ENCODE peak calls at places on chromosomes 2 and 18, in seven cellular contexts. One of them, this sample, is unnamed.

GRCh38 chr18:2890606-2891005 is 43.8 kb downstream of the EMILIN2 start:
- DNase-seq in H1: no peak
- DNase-seq in SK-N-SH: no peak
- DNase-seq in K562: no peak
- DNase-seq in HepG2: no peak
- DNase-seq in GM12878: no peak
- DNase-seq in GM12891: no peak
- DNase-seq in this sample: no peak

GRCh38 chr2:100692906-100693305 is 127.0 kb upstream of the NPAS2 start:
- DNase-seq in SK-N-SH: no peak
- DNase-seq in GM12891: no peak
- DNase-seq in HepG2: no peak
- DNase-seq in H1: peak; percentile 2
- DNase-seq in GM12878: no peak
- DNase-seq in K562: no peak
- DNase-seq in this sample: no peak

GRCh38 chr2:240060977-240061591 is 7.8 kb upstream of the OR6B3 start:
- DNase-seq in K562: peak; percentile 17
- DNase-seq in SK-N-SH: peak; percentile 63
- DNase-seq in H1: no peak
- DNase-seq in HepG2: peak; percentile 57
- DNase-seq in GM12878: no peak
- DNase-seq in GM12891: no peak
- DNase-seq in this sample: no peak

GRCh38 chr2:148982282-148982681 is 56.2 kb upstream of the LYPD6B start:
- DNase-seq in H1: no peak
- DNase-seq in HepG2: no peak
- DNase-seq in SK-N-SH: no peak
- DNase-seq in GM12891: no peak
- DNase-seq in GM12878: no peak
- DNase-seq in K562: no peak
- DNase-seq in this sample: no peak

GRCh38 chr2:43023791-43024514 is 202.5 kb downstream of the ZFP36L2 start:
- DNase-seq in SK-N-SH: no peak
- DNase-seq in K562: no peak
- DNase-seq in GM12891: no peak
- DNase-seq in HepG2: no peak
- DNase-seq in GM12878: no peak
- DNase-seq in H1: no peak
- DNase-seq in this sample: no peak

GRCh38 chr18:1691860-1692259 is 787.2 kb downstream of the ADCYAP1 start:
- DNase-seq in GM12891: no peak
- DNase-seq in H1: no peak
- DNase-seq in GM12878: no peak
- DNase-seq in SK-N-SH: no peak
- DNase-seq in K562: no peak
- DNase-seq in HepG2: no peak
- DNase-seq in this sample: no peak

GRCh38 chr18:49728542-49728941 is 84.8 kb downstream of the ACAA2 start:
- DNase-seq in GM12878: no peak
- DNase-seq in H1: peak; percentile 90
- DNase-seq in K562: peak; percentile 42
- DNase-seq in GM12891: peak; percentile 36
- DNase-seq in SK-N-SH: peak; percentile 48
- DNase-seq in HepG2: peak; percentile 35
- DNase-seq in this sample: peak; percentile 40

GRCh38 chr2:62038980-62039771 is 133.7 kb downstream of the COMMD1 start:
- DNase-seq in GM12878: peak; percentile 98
- DNase-seq in SK-N-SH: no peak
- DNase-seq in K562: no peak
- DNase-seq in GM12891: peak; percentile 55
- DNase-seq in HepG2: no peak
- DNase-seq in H1: no peak
- DNase-seq in this sample: peak; percentile 41

GRCh38 chr2:12610314-12610713 is 106.4 kb upstream of the TRIB2 start:
- DNase-seq in GM12891: no peak
- DNase-seq in HepG2: no peak
- DNase-seq in H1: no peak
- DNase-seq in SK-N-SH: no peak
- DNase-seq in GM12878: no peak
- DNase-seq in K562: no peak
- DNase-seq in this sample: no peak

GRCh38 chr2:46388873-46389272 is 90.5 kb upstream of the TMEM247 start:
- DNase-seq in K562: no peak
- DNase-seq in H1: no peak
- DNase-seq in GM12891: no peak
- DNase-seq in SK-N-SH: no peak
- DNase-seq in HepG2: no peak
- DNase-seq in GM12878: no peak
- DNase-seq in this sample: no peak

GRCh38 chr2:57278451-57278850 is 768.2 kb upstream of the VRK2 start:
- DNase-seq in GM12891: no peak
- DNase-seq in K562: no peak
- DNase-seq in GM12878: no peak
- DNase-seq in H1: no peak
- DNase-seq in HepG2: no peak
- DNase-seq in SK-N-SH: no peak
- DNase-seq in this sample: no peak

GRCh38 chr2:11097038-11097720 is 58.1 kb upstream of the SLC66A3 start:
- DNase-seq in K562: no peak
- DNase-seq in SK-N-SH: no peak
- DNase-seq in HepG2: no peak
- DNase-seq in GM12891: no peak
- DNase-seq in H1: no peak
- DNase-seq in GM12878: no peak
- DNase-seq in this sample: no peak

GRCh38 chr2:218400930-218401833 is 1.5 kb downstream of the CTDSP1 start:
- DNase-seq in GM12878: no peak
- DNase-seq in K562: peak; percentile 47
- DNase-seq in GM12891: no peak
- DNase-seq in HepG2: peak; percentile 95
- DNase-seq in SK-N-SH: peak; percentile 76
- DNase-seq in H1: no peak
- DNase-seq in this sample: no peak

GRCh38 chr2:204497855-204498254 is 47.4 kb upstream of the PARD3B start:
- DNase-seq in GM12878: no peak
- DNase-seq in K562: no peak
- DNase-seq in SK-N-SH: no peak
- DNase-seq in HepG2: no peak
- DNase-seq in GM12891: no peak
- DNase-seq in H1: no peak
- DNase-seq in this sample: no peak

GRCh38 chr2:172518995-172519394 is 36.9 kb upstream of the PDK1 start:
- DNase-seq in K562: no peak
- DNase-seq in GM12878: no peak
- DNase-seq in H1: no peak
- DNase-seq in GM12891: no peak
- DNase-seq in SK-N-SH: no peak
- DNase-seq in HepG2: no peak
- DNase-seq in this sample: no peak

GRCh38 chr2:9497017-9497416 is 22.7 kb downstream of the IAH1 start:
- DNase-seq in GM12891: no peak
- DNase-seq in K562: no peak
- DNase-seq in H1: no peak
- DNase-seq in GM12878: no peak
- DNase-seq in SK-N-SH: no peak
- DNase-seq in HepG2: no peak
- DNase-seq in this sample: no peak

GRCh38 chr2:123502926-123503325 is 522.2 kb upstream of the CNTNAP5 start:
- DNase-seq in SK-N-SH: no peak
- DNase-seq in GM12878: no peak
- DNase-seq in GM12891: no peak
- DNase-seq in H1: no peak
- DNase-seq in HepG2: no peak
- DNase-seq in K562: no peak
- DNase-seq in this sample: no peak

GRCh38 chr18:76708727-76709353 is 113.5 kb upstream of the ZNF236 start:
- DNase-seq in HepG2: no peak
- DNase-seq in H1: no peak
- DNase-seq in SK-N-SH: no peak
- DNase-seq in GM12878: no peak
- DNase-seq in K562: no peak
- DNase-seq in GM12891: no peak
- DNase-seq in this sample: no peak

GRCh38 chr2:120749506-120750431 is 14.1 kb downstream of the GLI2 start:
- DNase-seq in GM12878: no peak
- DNase-seq in GM12891: no peak
- DNase-seq in K562: no peak
- DNase-seq in SK-N-SH: no peak
- DNase-seq in H1: peak; percentile 52
- DNase-seq in HepG2: no peak
- DNase-seq in this sample: no peak

GRCh38 chr2:95314964-95315611 is 17.9 kb downstream of the KCNIP3 start:
- DNase-seq in H1: peak; percentile 72
- DNase-seq in HepG2: peak; percentile 36
- DNase-seq in SK-N-SH: peak; percentile 85
- DNase-seq in GM12878: no peak
- DNase-seq in K562: peak; percentile 44
- DNase-seq in GM12891: peak; percentile 56
- DNase-seq in this sample: no peak

DNA sequence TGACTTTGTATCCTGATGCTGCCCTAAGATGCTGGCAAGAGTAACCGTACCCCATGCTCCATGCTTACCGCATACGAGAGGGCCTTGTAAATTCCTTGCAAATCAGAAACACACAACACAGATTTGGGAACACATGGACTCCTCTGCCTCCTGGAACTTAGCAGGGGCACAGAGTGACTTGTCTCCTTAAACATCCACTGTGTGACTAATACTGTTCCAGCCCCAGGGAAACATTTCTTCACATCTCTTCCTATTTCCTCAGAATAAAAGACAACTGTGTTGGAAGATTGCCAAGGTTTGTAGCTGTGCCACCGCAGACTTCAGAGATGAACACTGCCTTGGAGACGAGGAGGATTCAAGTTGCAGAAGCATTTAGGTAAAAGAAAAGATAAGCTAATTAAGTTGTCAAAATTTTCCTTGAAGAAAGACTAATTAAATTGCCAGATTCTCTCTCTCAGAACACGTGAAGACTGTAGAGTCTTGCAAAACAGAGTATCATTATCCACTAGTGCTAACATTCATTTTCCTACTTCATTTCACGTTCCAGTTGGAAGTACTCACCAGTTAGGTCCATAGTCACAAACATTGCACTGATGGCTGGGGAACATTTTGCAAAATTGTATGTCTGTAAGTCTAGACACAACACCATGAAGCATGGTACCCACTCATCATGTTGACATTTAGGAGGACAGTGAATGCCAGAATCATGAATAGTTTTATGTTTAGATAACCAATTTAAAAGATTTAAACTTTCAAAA is 188.8 kb downstream of the TSN start:
- DNase-seq in K562: no peak
- DNase-seq in H1: no peak
- DNase-seq in GM12891: no peak
- DNase-seq in GM12878: no peak
- DNase-seq in SK-N-SH: no peak
- DNase-seq in HepG2: no peak
- DNase-seq in this sample: no peak
- TF ChIP-seq TAF1 in K562: no peak
- TF ChIP-seq TAF1 in H1: no peak
- TF ChIP-seq TAF1 in GM12891: no peak
- TF ChIP-seq TAF1 in GM12878: no peak
- TF ChIP-seq TAF1 in SK-N-SH: no peak
- TF ChIP-seq TAF1 in HepG2: no peak
- TF ChIP-seq TAF1 in this sample: no peak

GRCh38 chr2:207473203-207473865 is 56.4 kb upstream of the CREB1 start:
- DNase-seq in SK-N-SH: peak; percentile 51
- DNase-seq in K562: no peak
- DNase-seq in GM12891: no peak
- DNase-seq in HepG2: peak; percentile 30
- DNase-seq in GM12878: peak; percentile 30
- DNase-seq in H1: no peak
- DNase-seq in this sample: no peak
- TF ChIP-seq POLR2AphosphoS5 in SK-N-SH: no peak
- TF ChIP-seq POLR2AphosphoS5 in K562: no peak
- TF ChIP-seq POLR2AphosphoS5 in GM12891: no peak
- TF ChIP-seq POLR2AphosphoS5 in HepG2: no peak
- TF ChIP-seq POLR2AphosphoS5 in GM12878: no peak
- TF ChIP-seq POLR2AphosphoS5 in H1: no peak
- TF ChIP-seq POLR2AphosphoS5 in this sample: no peak

DNA sequence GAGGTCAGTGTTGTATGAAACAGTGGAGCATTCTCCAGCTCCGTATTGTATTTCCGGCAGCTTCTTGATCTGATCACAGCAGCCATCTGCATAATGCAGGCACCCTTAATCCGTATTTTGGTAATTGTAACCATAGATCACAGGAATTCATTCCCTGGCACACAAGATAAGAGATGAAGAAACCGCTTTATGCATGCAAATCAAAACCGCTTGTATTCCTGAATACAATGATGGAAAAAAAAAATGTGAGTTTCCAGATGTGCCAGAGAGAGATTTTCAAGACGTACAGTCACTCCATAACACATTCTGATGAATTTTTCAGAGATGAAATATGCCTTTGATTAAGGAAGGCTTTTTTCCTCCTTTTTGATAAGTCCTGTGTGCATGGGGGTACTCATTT is 221.4 kb downstream of the ACKR3 start:
- DNase-seq in H1: no peak
- DNase-seq in GM12891: no peak
- DNase-seq in SK-N-SH: peak; percentile 46
- DNase-seq in GM12878: no peak
- DNase-seq in HepG2: no peak
- DNase-seq in K562: no peak
- DNase-seq in this sample: no peak
- TF ChIP-seq TAF1 in H1: no peak
- TF ChIP-seq TAF1 in GM12891: no peak
- TF ChIP-seq TAF1 in SK-N-SH: no peak
- TF ChIP-seq TAF1 in GM12878: no peak
- TF ChIP-seq TAF1 in HepG2: no peak
- TF ChIP-seq TAF1 in K562: no peak
- TF ChIP-seq TAF1 in this sample: no peak

DNA sequence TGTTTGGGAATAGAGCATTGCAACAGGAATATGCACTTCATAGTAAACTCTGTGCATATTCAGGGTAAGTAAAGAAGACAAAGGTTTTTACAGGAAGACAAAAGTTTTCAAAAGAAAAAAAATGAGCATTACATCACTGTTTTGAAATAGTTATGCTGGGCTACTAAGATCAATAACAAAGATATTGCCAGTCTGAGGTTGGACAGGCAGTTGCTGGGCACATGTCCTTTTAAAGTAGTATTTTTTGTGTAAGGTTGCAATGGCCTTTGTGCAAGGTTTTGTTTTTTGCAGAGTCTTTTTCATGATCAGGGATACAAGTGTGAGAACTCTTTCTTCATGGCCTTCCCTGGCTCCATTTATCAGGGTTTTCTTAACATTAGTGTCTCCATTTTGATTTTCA is 16.2 kb downstream of the IL1B start:
- DNase-seq in SK-N-SH: no peak
- DNase-seq in H1: no peak
- DNase-seq in GM12878: no peak
- DNase-seq in GM12891: no peak
- DNase-seq in HepG2: no peak
- DNase-seq in K562: no peak
- DNase-seq in this sample: no peak
- TF ChIP-seq POLR2AphosphoS5 in SK-N-SH: no peak
- TF ChIP-seq POLR2AphosphoS5 in H1: no peak
- TF ChIP-seq POLR2AphosphoS5 in GM12878: no peak
- TF ChIP-seq POLR2AphosphoS5 in GM12891: no peak
- TF ChIP-seq POLR2AphosphoS5 in HepG2: no peak
- TF ChIP-seq POLR2AphosphoS5 in K562: no peak
- TF ChIP-seq POLR2AphosphoS5 in this sample: no peak

GRCh38 chr2:105977212-105977611 is 216.9 kb downstream of the UXS1 start:
- DNase-seq in SK-N-SH: no peak
- DNase-seq in GM12878: no peak
- DNase-seq in H1: no peak
- DNase-seq in K562: no peak
- DNase-seq in HepG2: peak; percentile 33
- DNase-seq in GM12891: no peak
- DNase-seq in this sample: no peak
- TF ChIP-seq TAF1 in SK-N-SH: no peak
- TF ChIP-seq TAF1 in GM12878: no peak
- TF ChIP-seq TAF1 in H1: no peak
- TF ChIP-seq TAF1 in K562: no peak
- TF ChIP-seq TAF1 in HepG2: no peak
- TF ChIP-seq TAF1 in GM12891: no peak
- TF ChIP-seq TAF1 in this sample: no peak